ENCODE peak calls at places on chromosome 21, in six cellular contexts. F, W, U, O, G and K are unnamed samples.
A peak's percentile ranks its signal among the peaks of the same experiment; 100 is the strongest.

GRCh38 chr21:45835301-45836267 is 146.0 kb upstream of the COL6A1 start:
- DNase-seq in F (no peak), W (no peak), U (no peak), O (no peak), G (no peak), K (peak; percentile 48)

GRCh38 chr21:32256873-32257620 is 21.8 kb downstream of the MIS18A start:
- DNase-seq in F (peak; percentile 82), W (peak; percentile 70), U (peak; percentile 67), O (peak; percentile 59), G (no peak), K (peak; percentile 92)

GRCh38 chr21:31260790-31261189 is 83.3 kb downstream of the TIAM1 start:
- DNase-seq in F (no peak), W (no peak), U (no peak), O (no peak), G (no peak), K (no peak)

GRCh38 chr21:31616216-31616615 is 43.3 kb upstream of the SOD1 start:
- DNase-seq in F (no peak), W (no peak), U (no peak), O (no peak), G (no peak), K (no peak)

GRCh38 chr21:46346296-46347202 is 22.6 kb downstream of the PCNT start:
- DNase-seq in F (peak; percentile 46), W (no peak), U (no peak), O (no peak), G (no peak), K (no peak)

GRCh38 chr21:30072496-30072895 is 94.1 kb downstream of the CLDN17 start:
- DNase-seq in F (no peak), W (no peak), U (peak; percentile 44), O (no peak), G (no peak), K (no peak)

GRCh38 chr21:42942244-42942643 is 16.8 kb upstream of the ERVH48-1 start:
- DNase-seq in F (no peak), W (no peak), U (no peak), O (no peak), G (peak; percentile 6), K (no peak)

GRCh38 chr21:42471716-42472330 is 24.2 kb downstream of the RSPH1 start:
- DNase-seq in F (no peak), W (no peak), U (no peak), O (no peak), G (no peak), K (peak; percentile 48)

GRCh38 chr21:21434944-21435343 is 436.7 kb downstream of the NCAM2 start:
- DNase-seq in F (no peak), W (no peak), U (no peak), O (no peak), G (no peak), K (no peak)

GRCh38 chr21:46208761-46209721 is 19.5 kb downstream of the LSS start:
- DNase-seq in F (no peak), W (no peak), U (no peak), O (no peak), G (peak; percentile 67), K (peak; percentile 71)

GRCh38 chr21:21002137-21002536 is 3.9 kb downstream of the NCAM2 start:
- DNase-seq in F (no peak), W (no peak), U (no peak), O (no peak), G (no peak), K (no peak)

GRCh38 chr21:36188081-36188681 is 31.6 kb downstream of the DOP1B start:
- DNase-seq in F (no peak), W (no peak), U (no peak), O (no peak), G (peak; percentile 40), K (peak; percentile 55)

GRCh38 chr21:18832081-18832670 is 428.6 kb upstream of the TMPRSS15 start:
- DNase-seq in F (no peak), W (no peak), U (no peak), O (no peak), G (no peak), K (no peak)

GRCh38 chr21:43718872-43719747 is at the start of gene PDXK:
- DNase-seq in F (peak; percentile 90), W (peak; percentile 87), U (peak; percentile 79), O (no peak), G (peak; percentile 98), K (peak; percentile 96)

GRCh38 chr21:46295177-46295711 is 9.1 kb downstream of the YBEY start:
- DNase-seq in F (no peak), W (peak; percentile 41), U (no peak), O (no peak), G (no peak), K (no peak)

GRCh38 chr21:33477066-33477465 is 2.7 kb downstream of the TMEM50B start:
- DNase-seq in F (no peak), W (no peak), U (no peak), O (no peak), G (no peak), K (no peak)

GRCh38 chr21:33121715-33122475 is 52.0 kb downstream of the OLIG1 start:
- DNase-seq in F (no peak), W (no peak), U (peak; percentile 55), O (no peak), G (no peak), K (no peak)

GRCh38 chr21:39710866-39711265 is 34.1 kb upstream of the IGSF5 start:
- DNase-seq in F (no peak), W (no peak), U (no peak), O (no peak), G (no peak), K (no peak)
- H3K27ac ChIP-seq in F (no peak overlapping the region), W (no peak overlapping the region), U (no peak overlapping the region), O (no peak overlapping the region), G (no peak overlapping the region), K (no peak overlapping the region)

DNA sequence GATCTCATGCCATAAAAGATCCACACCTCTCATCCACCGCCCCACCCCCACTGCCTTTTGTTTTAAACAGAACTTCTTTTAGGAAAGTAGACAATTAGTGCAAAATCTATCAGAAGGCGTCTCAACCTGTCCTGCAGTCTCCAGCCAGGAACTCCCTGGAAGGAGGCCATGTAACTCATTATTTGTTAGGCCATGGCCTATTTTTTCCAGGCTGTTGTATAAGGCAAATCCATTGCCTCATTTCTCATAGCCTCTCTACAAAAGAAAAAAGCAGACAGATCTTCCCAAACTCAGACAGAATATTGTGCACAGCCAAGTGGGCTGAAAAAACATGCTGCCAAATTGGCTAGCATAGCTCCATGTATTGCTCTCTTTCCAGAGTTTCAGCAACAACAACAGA is 770.7 kb upstream of the CXADR start:
- DNase-seq in F (peak; percentile 63), W (peak; percentile 15), U (no peak), O (no peak), G (no peak), K (no peak)
- H3K27ac ChIP-seq in F (peak overlapping the region; percentile 64), W (no peak overlapping the region), U (no peak overlapping the region), O (no peak overlapping the region), G (no peak overlapping the region), K (no peak overlapping the region)

GRCh38 chr21:38758815-38759214 is 46.9 kb upstream of the ETS2 start:
- DNase-seq in F (no peak), W (no peak), U (no peak), O (no peak), G (no peak), K (no peak)
- H3K27ac ChIP-seq in F (no peak overlapping the region), W (no peak overlapping the region), U (no peak overlapping the region), O (peak overlapping the region; percentile 89), G (no peak overlapping the region), K (no peak overlapping the region)

DNA sequence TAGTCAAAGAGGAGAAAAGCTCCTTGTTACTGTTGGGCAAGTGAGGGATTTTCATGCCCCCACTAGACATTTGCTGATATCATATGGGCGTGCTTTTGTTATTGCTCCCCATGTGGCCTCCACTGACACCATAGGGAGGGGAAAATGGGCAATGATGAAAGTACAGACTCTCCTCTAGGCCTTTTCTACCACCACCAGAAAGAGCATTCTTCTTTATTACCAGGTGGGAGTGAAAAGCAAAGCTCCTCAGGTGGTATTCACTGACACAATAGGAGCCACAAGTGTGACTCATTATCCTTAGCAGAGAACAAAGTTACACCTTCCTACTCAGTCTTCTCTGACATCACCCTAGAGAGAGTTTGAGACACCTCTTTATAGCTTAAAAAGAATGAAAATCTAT is 667.1 kb downstream of the LTN1 start:
- DNase-seq in F (no peak), W (no peak), U (peak; percentile 7), O (no peak), G (no peak), K (no peak)
- H3K27ac ChIP-seq in F (no peak overlapping the region), W (no peak overlapping the region), U (no peak overlapping the region), O (no peak overlapping the region), G (no peak overlapping the region), K (no peak overlapping the region)